ENCODE peak calls at places on chromosomes 4 and X, in ten cellular contexts. One of them, this sample, is unnamed.
A peak's percentile ranks its signal among the peaks of the same experiment; 100 is the strongest.

GRCh38 chr4:137226900-137227299 is 305.4 kb downstream of the PCDH18 start:
- DNase-seq in IMR-90: peak; percentile 16
- DNase-seq in H54: no peak
- DNase-seq in sigmoid colon: no peak
- DNase-seq in GM12892: no peak
- DNase-seq in transverse colon: no peak
- DNase-seq in stomach: no peak
- DNase-seq in lower leg skin: no peak
- DNase-seq in A549: no peak
- DNase-seq in body of pancreas: no peak
- DNase-seq in this sample: no peak

GRCh38 chr4:39976945-39977488 is 694 bp downstream of the PDS5A start:
- DNase-seq in H54: peak; percentile 15
- DNase-seq in GM12892: peak; percentile 32
- DNase-seq in transverse colon: peak; percentile 39
- DNase-seq in body of pancreas: peak; percentile 32
- DNase-seq in A549: no peak
- DNase-seq in sigmoid colon: peak; percentile 71
- DNase-seq in stomach: peak; percentile 29
- DNase-seq in lower leg skin: peak; percentile 90
- DNase-seq in IMR-90: no peak
- DNase-seq in this sample: no peak

GRCh38 chr4:167222098-167222497 is 12.2 kb downstream of the SPOCK3 start:
- DNase-seq in GM12892: no peak
- DNase-seq in lower leg skin: no peak
- DNase-seq in H54: no peak
- DNase-seq in transverse colon: no peak
- DNase-seq in body of pancreas: no peak
- DNase-seq in A549: no peak
- DNase-seq in stomach: no peak
- DNase-seq in sigmoid colon: no peak
- DNase-seq in IMR-90: no peak
- DNase-seq in this sample: no peak

GRCh38 chr4:112214397-112215264 is 17.0 kb upstream of the AP1AR start:
- DNase-seq in A549: peak; percentile 46
- DNase-seq in stomach: no peak
- DNase-seq in body of pancreas: no peak
- DNase-seq in transverse colon: no peak
- DNase-seq in GM12892: no peak
- DNase-seq in IMR-90: peak; percentile 27
- DNase-seq in sigmoid colon: no peak
- DNase-seq in H54: no peak
- DNase-seq in lower leg skin: no peak
- DNase-seq in this sample: no peak

GRCh38 chr4:22434895-22435294 is 81.0 kb downstream of the ADGRA3 start:
- DNase-seq in lower leg skin: no peak
- DNase-seq in body of pancreas: peak; percentile 55
- DNase-seq in A549: no peak
- DNase-seq in H54: no peak
- DNase-seq in sigmoid colon: no peak
- DNase-seq in IMR-90: peak; percentile 63
- DNase-seq in transverse colon: peak; percentile 30
- DNase-seq in stomach: peak; percentile 35
- DNase-seq in GM12892: no peak
- DNase-seq in this sample: no peak

GRCh38 chr4:99645036-99645435 is 12.6 kb downstream of the C4orf54 start:
- DNase-seq in body of pancreas: no peak
- DNase-seq in stomach: no peak
- DNase-seq in IMR-90: no peak
- DNase-seq in sigmoid colon: no peak
- DNase-seq in transverse colon: no peak
- DNase-seq in A549: no peak
- DNase-seq in GM12892: no peak
- DNase-seq in lower leg skin: no peak
- DNase-seq in H54: no peak
- DNase-seq in this sample: no peak

GRCh38 chr4:180058731-180059215 is 2184.4 kb upstream of the TENM3 start:
- DNase-seq in IMR-90: peak; percentile 44
- DNase-seq in stomach: no peak
- DNase-seq in body of pancreas: peak; percentile 74
- DNase-seq in sigmoid colon: no peak
- DNase-seq in A549: peak; percentile 10
- DNase-seq in transverse colon: peak; percentile 41
- DNase-seq in GM12892: peak; percentile 6
- DNase-seq in H54: peak; percentile 16
- DNase-seq in lower leg skin: no peak
- DNase-seq in this sample: no peak

GRCh38 chr4:14667624-14668295 is 334.5 kb upstream of the CPEB2 start:
- DNase-seq in IMR-90: no peak
- DNase-seq in lower leg skin: no peak
- DNase-seq in sigmoid colon: no peak
- DNase-seq in stomach: no peak
- DNase-seq in A549: no peak
- DNase-seq in body of pancreas: no peak
- DNase-seq in transverse colon: no peak
- DNase-seq in H54: no peak
- DNase-seq in GM12892: no peak
- DNase-seq in this sample: no peak

GRCh38 chr4:138736362-138736761 is 279.2 kb upstream of the NOCT start:
- DNase-seq in stomach: no peak
- DNase-seq in lower leg skin: no peak
- DNase-seq in GM12892: no peak
- DNase-seq in H54: no peak
- DNase-seq in sigmoid colon: no peak
- DNase-seq in transverse colon: no peak
- DNase-seq in body of pancreas: no peak
- DNase-seq in A549: no peak
- DNase-seq in IMR-90: peak; percentile 64
- DNase-seq in this sample: no peak

GRCh38 chrX:151852294-151852693 is 60.4 kb upstream of the MAGEA4 start:
- DNase-seq in lower leg skin: no peak
- DNase-seq in body of pancreas: no peak
- DNase-seq in sigmoid colon: no peak
- DNase-seq in stomach: no peak
- DNase-seq in IMR-90: no peak
- DNase-seq in transverse colon: no peak
- DNase-seq in A549: no peak
- DNase-seq in GM12892: no peak
- DNase-seq in H54: no peak
- DNase-seq in this sample: no peak

DNA sequence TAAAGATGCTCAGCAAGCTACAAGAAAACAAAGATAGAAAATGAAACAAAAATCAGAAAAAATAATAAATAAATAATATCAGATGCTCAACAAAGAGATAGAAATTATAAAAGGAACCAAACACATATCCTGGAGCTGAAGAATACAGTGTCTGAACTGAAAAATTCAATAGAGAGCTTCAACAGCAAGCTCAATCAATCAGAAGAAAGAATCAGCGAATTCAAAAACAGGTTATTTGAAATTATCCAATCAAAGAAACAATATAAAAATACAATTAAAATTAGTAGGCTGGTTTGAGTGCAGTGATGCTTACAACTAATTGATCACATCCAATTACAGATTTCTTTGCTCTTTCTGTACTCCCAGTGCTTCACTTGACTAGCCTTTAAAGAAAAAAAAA is 40.8 kb upstream of the FOXR2 start:
- DNase-seq in A549: no peak
- DNase-seq in lower leg skin: no peak
- DNase-seq in GM12892: no peak
- DNase-seq in stomach: no peak
- DNase-seq in body of pancreas: no peak
- DNase-seq in transverse colon: no peak
- DNase-seq in sigmoid colon: no peak
- DNase-seq in H54: no peak
- DNase-seq in IMR-90: no peak
- DNase-seq in this sample: no peak
- TF ChIP-seq POLR2A in A549: no peak
- TF ChIP-seq POLR2A in lower leg skin: no peak
- TF ChIP-seq POLR2A in GM12892: no peak
- TF ChIP-seq POLR2A in stomach: no peak
- TF ChIP-seq POLR2A in body of pancreas: no peak
- TF ChIP-seq POLR2A in transverse colon: no peak
- TF ChIP-seq POLR2A in sigmoid colon: no peak
- TF ChIP-seq POLR2A in H54: no peak
- TF ChIP-seq POLR2A in IMR-90: no peak
- TF ChIP-seq POLR2A in this sample: no peak

GRCh38 chrX:55007633-55008032 is 7.5 kb downstream of the APEX2 start:
- DNase-seq in IMR-90: peak; percentile 63
- DNase-seq in GM12892: no peak
- DNase-seq in A549: no peak
- DNase-seq in sigmoid colon: no peak
- DNase-seq in H54: peak; percentile 2
- DNase-seq in transverse colon: peak; percentile 67
- DNase-seq in body of pancreas: peak; percentile 55
- DNase-seq in stomach: peak; percentile 51
- DNase-seq in lower leg skin: no peak
- DNase-seq in this sample: peak; percentile 80

GRCh38 chrX:55004231-55004630 is 4.1 kb downstream of the APEX2 start:
- DNase-seq in A549: no peak
- DNase-seq in transverse colon: no peak
- DNase-seq in stomach: no peak
- DNase-seq in GM12892: no peak
- DNase-seq in lower leg skin: no peak
- DNase-seq in IMR-90: no peak
- DNase-seq in sigmoid colon: no peak
- DNase-seq in H54: no peak
- DNase-seq in body of pancreas: no peak
- DNase-seq in this sample: no peak

GRCh38 chrX:55011294-55011693 is 11.1 kb downstream of the APEX2 start:
- DNase-seq in GM12892: no peak
- DNase-seq in H54: no peak
- DNase-seq in lower leg skin: no peak
- DNase-seq in A549: no peak
- DNase-seq in body of pancreas: no peak
- DNase-seq in stomach: no peak
- DNase-seq in sigmoid colon: no peak
- DNase-seq in IMR-90: peak; percentile 4
- DNase-seq in transverse colon: no peak
- DNase-seq in this sample: no peak

GRCh38 chrX:55008571-55009358 is 8.6 kb downstream of the APEX2 start:
- DNase-seq in GM12892: no peak
- DNase-seq in lower leg skin: no peak
- DNase-seq in body of pancreas: no peak
- DNase-seq in sigmoid colon: no peak
- DNase-seq in IMR-90: peak; percentile 4
- DNase-seq in H54: peak; percentile 9
- DNase-seq in A549: no peak
- DNase-seq in transverse colon: no peak
- DNase-seq in stomach: no peak
- DNase-seq in this sample: no peak

GRCh38 chrX:55006827-55007621 is 6.9 kb downstream of the APEX2 start:
- DNase-seq in H54: no peak
- DNase-seq in lower leg skin: no peak
- DNase-seq in GM12892: no peak
- DNase-seq in sigmoid colon: no peak
- DNase-seq in stomach: no peak
- DNase-seq in IMR-90: no peak
- DNase-seq in transverse colon: no peak
- DNase-seq in body of pancreas: no peak
- DNase-seq in A549: no peak
- DNase-seq in this sample: no peak
- TF ChIP-seq POLR2A in H54: no peak
- TF ChIP-seq POLR2A in lower leg skin: no peak
- TF ChIP-seq POLR2A in GM12892: no peak
- TF ChIP-seq POLR2A in sigmoid colon: no peak
- TF ChIP-seq POLR2A in stomach: no peak
- TF ChIP-seq POLR2A in IMR-90: no peak
- TF ChIP-seq POLR2A in transverse colon: no peak
- TF ChIP-seq POLR2A in body of pancreas: no peak
- TF ChIP-seq POLR2A in A549: no peak
- TF ChIP-seq POLR2A in this sample: no peak

DNA sequence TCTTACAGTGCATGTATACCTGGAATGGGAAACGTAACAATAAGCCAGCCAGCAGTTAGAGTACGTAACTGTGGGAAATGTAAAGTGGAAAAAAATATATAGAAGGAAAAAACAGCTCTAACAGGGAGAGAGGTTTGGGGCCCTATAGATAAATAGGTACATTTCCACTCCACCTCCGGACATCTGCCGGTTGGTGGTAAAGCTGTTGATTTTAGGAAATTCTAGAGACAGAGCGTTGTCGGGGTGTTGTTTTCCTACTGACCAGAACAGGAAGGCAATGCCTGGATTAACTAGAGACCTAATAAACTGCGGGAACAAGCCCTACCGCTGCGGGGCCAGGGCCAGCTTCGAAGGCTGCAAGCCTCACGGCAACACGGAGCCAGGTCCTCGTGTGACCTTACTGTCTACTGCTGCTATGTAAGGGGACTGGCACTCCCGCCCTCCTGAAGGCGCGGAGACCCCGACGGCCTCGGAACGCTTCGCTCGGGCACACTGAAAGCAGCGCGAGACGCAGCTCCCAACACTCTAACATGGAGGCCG is 757 bp upstream of the CDKN2AIP start:
- DNase-seq in stomach: no peak
- DNase-seq in IMR-90: peak; percentile 52
- DNase-seq in transverse colon: no peak
- DNase-seq in lower leg skin: peak; percentile 91
- DNase-seq in A549: peak; percentile 25
- DNase-seq in H54: no peak
- DNase-seq in sigmoid colon: peak; percentile 81
- DNase-seq in body of pancreas: no peak
- DNase-seq in GM12892: no peak
- DNase-seq in this sample: peak; percentile 84
- TF ChIP-seq POLR2A in stomach: no peak
- TF ChIP-seq POLR2A in IMR-90: no peak
- TF ChIP-seq POLR2A in transverse colon: no peak
- TF ChIP-seq POLR2A in lower leg skin: no peak
- TF ChIP-seq POLR2A in A549: no peak
- TF ChIP-seq POLR2A in H54: no peak
- TF ChIP-seq POLR2A in sigmoid colon: no peak
- TF ChIP-seq POLR2A in body of pancreas: no peak
- TF ChIP-seq POLR2A in GM12892: no peak
- TF ChIP-seq POLR2A in this sample: no peak

DNA sequence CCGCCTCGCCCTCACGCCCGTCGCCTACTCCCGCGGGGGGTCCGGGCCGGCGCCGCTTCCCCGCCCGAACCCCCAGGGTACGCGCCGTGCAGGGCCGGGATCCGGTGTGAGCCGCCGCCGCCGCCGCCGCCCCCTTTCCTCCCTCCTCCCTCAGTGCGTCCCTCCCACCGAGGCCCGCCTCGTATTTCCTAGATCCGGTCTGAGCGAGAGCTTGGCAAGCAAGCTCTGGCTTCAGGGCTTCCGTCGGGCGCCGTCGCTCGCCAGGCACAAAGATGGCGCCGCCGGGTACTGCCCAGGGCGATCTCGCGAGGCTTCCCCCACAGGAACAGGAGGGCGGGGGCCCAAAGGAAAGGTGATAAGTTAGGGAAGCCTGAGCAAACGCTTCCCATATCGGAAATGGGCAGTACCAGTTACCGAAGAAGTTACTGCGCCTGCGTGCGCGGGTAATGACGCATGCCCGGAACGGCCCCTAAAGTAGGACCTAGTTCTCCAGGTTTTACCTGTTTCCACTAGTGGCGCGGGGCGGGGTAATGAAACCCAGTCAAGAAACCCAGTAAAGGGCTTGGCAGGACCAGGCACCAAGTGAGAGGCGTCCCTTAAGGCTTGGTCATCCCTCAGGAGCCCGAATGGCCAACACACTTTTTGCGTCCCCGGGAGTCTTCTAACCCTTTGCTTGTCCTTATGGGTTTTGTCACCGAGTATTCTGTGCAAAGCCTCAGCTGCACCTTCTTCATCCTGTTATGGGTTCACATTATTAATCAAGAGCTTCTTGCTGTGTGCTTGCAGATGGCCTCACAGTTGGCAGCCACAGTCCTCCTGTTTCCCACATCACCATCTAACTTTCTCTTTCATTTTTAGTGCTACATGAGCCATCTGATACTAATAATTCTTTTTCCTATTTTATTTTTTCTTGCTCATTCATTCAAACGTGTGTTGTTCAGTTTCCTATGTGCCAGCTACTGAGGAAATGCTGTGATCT is at the start of gene TAB3:
- DNase-seq in stomach: peak; percentile 96
- DNase-seq in body of pancreas: peak; percentile 97
- DNase-seq in sigmoid colon: peak; percentile 97
- DNase-seq in transverse colon: peak; percentile 95
- DNase-seq in H54: peak; percentile 38
- DNase-seq in lower leg skin: peak; percentile 98
- DNase-seq in A549: peak; percentile 89
- DNase-seq in IMR-90: peak; percentile 95
- DNase-seq in GM12892: peak; percentile 27
- DNase-seq in this sample: no peak
- TF ChIP-seq POLR2A in stomach: peak; percentile 15
- TF ChIP-seq POLR2A in body of pancreas: peak; percentile 38
- TF ChIP-seq POLR2A in sigmoid colon: no peak
- TF ChIP-seq POLR2A in transverse colon: peak; percentile 28
- TF ChIP-seq POLR2A in H54: peak; percentile 28
- TF ChIP-seq POLR2A in lower leg skin: no peak
- TF ChIP-seq POLR2A in A549: peak; percentile 50
- TF ChIP-seq POLR2A in IMR-90: no peak
- TF ChIP-seq POLR2A in GM12892: no peak
- TF ChIP-seq POLR2A in this sample: no peak